ENCODE peak calls at places on chromosomes 3 and 15, in six cellular contexts. J, Y, B, T, N and U are unnamed samples.

GRCh38 chr3:58135712-58136543 is 74.8 kb downstream of the DNASE1L3 start:
- DNase-seq in J (no peak), Y (no peak), B (no peak), T (no peak), N (no peak), U (no peak)

GRCh38 chr15:85588657-85589056 is 206.1 kb downstream of the KLHL25 start:
- DNase-seq in J (no peak), Y (no peak), B (no peak), T (no peak), N (no peak), U (no peak)

GRCh38 chr15:101167791-101168462 is 83.9 kb downstream of the CHSY1 start:
- DNase-seq in J (peak), Y (no peak), B (peak), T (no peak), N (no peak), U (peak)

GRCh38 chr3:117603097-117603496 is 893.5 kb downstream of the TUSC7 start:
- DNase-seq in J (no peak), Y (no peak), B (no peak), T (no peak), N (no peak), U (no peak)

GRCh38 chr3:46455231-46456115 is 9.2 kb downstream of the LTF start:
- DNase-seq in J (no peak), Y (no peak), B (no peak), T (no peak), N (no peak), U (no peak)

GRCh38 chr3:71238267-71238985 is 345.1 kb downstream of the FOXP1 start:
- DNase-seq in J (no peak), Y (no peak), B (no peak), T (no peak), N (peak), U (no peak)

GRCh38 chr3:64163019-64163754 is 62.1 kb downstream of the PRICKLE2 start:
- DNase-seq in J (no peak), Y (peak), B (no peak), T (no peak), N (no peak), U (no peak)

GRCh38 chr3:189792046-189792929 is 161.1 kb downstream of the TP63 start:
- DNase-seq in J (no peak), Y (no peak), B (no peak), T (no peak), N (no peak), U (no peak)

GRCh38 chr3:194930439-194931204 is 244.9 kb downstream of the FAM43A start:
- DNase-seq in J (no peak), Y (no peak), B (no peak), T (no peak), N (no peak), U (no peak)

GRCh38 chr3:8371955-8372600 is 129.5 kb upstream of the LMCD1 start:
- DNase-seq in J (no peak), Y (no peak), B (no peak), T (no peak), N (no peak), U (no peak)

GRCh38 chr15:97521390-97521789 is 439.1 kb upstream of the ARRDC4 start:
- DNase-seq in J (no peak), Y (no peak), B (no peak), T (peak), N (no peak), U (no peak)

GRCh38 chr3:14124223-14124614 is 451 bp downstream of the CHCHD4 start:
- DNase-seq in J (no peak), Y (peak), B (peak), T (peak), N (peak), U (peak)

GRCh38 chr15:90300541-90300940 is 35.1 kb downstream of the NGRN start:
- DNase-seq in J (no peak), Y (no peak), B (no peak), T (no peak), N (no peak), U (no peak)

GRCh38 chr3:27449530-27450150 is 34.5 kb downstream of the SLC4A7 start:
- DNase-seq in J (no peak), Y (no peak), B (no peak), T (no peak), N (peak), U (no peak)

GRCh38 chr15:49103676-49104075 is 51.7 kb downstream of the COPS2 start:
- DNase-seq in J (no peak), Y (no peak), B (no peak), T (no peak), N (no peak), U (no peak)

GRCh38 chr15:27201425-27201824 is 230.4 kb downstream of the GABRG3 start:
- DNase-seq in J (no peak), Y (no peak), B (no peak), T (no peak), N (no peak), U (no peak)

GRCh38 chr3:62211675-62212429 is 161.5 kb downstream of the FEZF2 start:
- DNase-seq in J (no peak), Y (no peak), B (no peak), T (no peak), N (no peak), U (no peak)

GRCh38 chr3:130671545-130671944 is 75.1 kb downstream of the PIK3R4 start:
- DNase-seq in J (no peak), Y (no peak), B (no peak), T (no peak), N (peak), U (no peak)

GRCh38 chr15:63019539-63020109 is 22.9 kb upstream of the TPM1 start:
- DNase-seq in J (peak), Y (no peak), B (peak), T (peak), N (peak), U (no peak)

GRCh38 chr3:115989927-115990326 is 366.6 kb downstream of the GAP43 start:
- DNase-seq in J (no peak), Y (no peak), B (no peak), T (no peak), N (no peak), U (no peak)

GRCh38 chr3:194488007-194488742 is 1.4 kb upstream of the ATP13A3 start:
- DNase-seq in J (no peak), Y (no peak), B (no peak), T (no peak), N (no peak), U (no peak)

GRCh38 chr3:77186728-77187127 is 146.8 kb downstream of the ROBO2 start:
- DNase-seq in J (no peak), Y (no peak), B (no peak), T (no peak), N (peak), U (no peak)

GRCh38 chr15:68821190-68821897 is 649 bp upstream of the ANP32A start:
- DNase-seq in J (no peak), Y (no peak), B (no peak), T (no peak), N (no peak), U (peak)

GRCh38 chr3:184059424-184059823 is 6.6 kb downstream of the HTR3C start:
- DNase-seq in J (no peak), Y (no peak), B (no peak), T (no peak), N (no peak), U (no peak)

GRCh38 chr3:155517907-155518306 is 224.4 kb upstream of the STRIT1 start:
- DNase-seq in J (no peak), Y (no peak), B (no peak), T (no peak), N (no peak), U (no peak)

GRCh38 chr15:84600331-84600686 is 500 bp upstream of the ZSCAN2 start:
- DNase-seq in J (peak), Y (no peak), B (peak), T (peak), N (peak), U (peak)

GRCh38 chr3:185896565-185896964 is 41.2 kb downstream of the TRA2B start:
- DNase-seq in J (no peak), Y (no peak), B (no peak), T (no peak), N (no peak), U (no peak)

GRCh38 chr3:120416868-120417267 is 33.9 kb downstream of the FSTL1 start:
- DNase-seq in J (no peak), Y (no peak), B (no peak), T (no peak), N (no peak), U (no peak)

GRCh38 chr3:88810455-88810854 is 297.0 kb upstream of the EPHA3 start:
- DNase-seq in J (no peak), Y (no peak), B (no peak), T (no peak), N (no peak), U (peak)

GRCh38 chr15:63805993-63806980 is 27.5 kb downstream of the HERC1 start:
- DNase-seq in J (no peak), Y (no peak), B (no peak), T (no peak), N (no peak), U (no peak)

GRCh38 chr15:63826513-63826912 is 7.2 kb downstream of the HERC1 start:
- DNase-seq in J (no peak), Y (no peak), B (no peak), T (no peak), N (no peak), U (no peak)

GRCh38 chr3:107198522-107199271 is 178.5 kb upstream of the CCDC54 start:
- DNase-seq in J (no peak), Y (no peak), B (no peak), T (no peak), N (no peak), U (no peak)

GRCh38 chr3:186452517-186452916 is 90.5 kb upstream of the DGKG start:
- DNase-seq in J (no peak), Y (no peak), B (peak), T (no peak), N (no peak), U (peak)

GRCh38 chr3:54547051-54547450 is 380.8 kb downstream of the LRTM1 start:
- DNase-seq in J (no peak), Y (no peak), B (no peak), T (no peak), N (no peak), U (no peak)

GRCh38 chr3:150346956-150347863 is 60.9 kb upstream of the TSC22D2 start:
- DNase-seq in J (no peak), Y (no peak), B (peak), T (no peak), N (no peak), U (no peak)

GRCh38 chr3:98556164-98557130 is 24.7 kb downstream of the GPR15 start:
- DNase-seq in J (no peak), Y (no peak), B (no peak), T (no peak), N (no peak), U (peak)

GRCh38 chr3:148044141-148044540 is 635.0 kb downstream of the ZIC1 start:
- DNase-seq in J (no peak), Y (no peak), B (no peak), T (no peak), N (no peak), U (no peak)

GRCh38 chr3:100155590-100155989 is 41.3 kb upstream of the FILIP1L start:
- DNase-seq in J (no peak), Y (no peak), B (no peak), T (no peak), N (no peak), U (no peak)